ENCODE peak calls at places on chromosomes 11 and 22, in four cellular contexts. Z is H1, Q is HCT116, O is K562. Y is an unnamed sample. For H3K27me3, the result is how much of the 10 kb centered on the place peaks cover.

GRCh38 chr22:25077056-25077455 is 122.6 kb upstream of the CRYBB3 start:
- DNase-seq in Q (no peak), Z (no peak), O (no peak), Y (no peak)

GRCh38 chr11:10780040-10780439 is 28.7 kb downstream of the EIF4G2 start:
- DNase-seq in Q (no peak), Z (no peak), O (no peak), Y (no peak)

GRCh38 chr11:36389811-36390210 is 93.7 kb downstream of the PRR5L start:
- DNase-seq in Q (no peak), Z (no peak), O (no peak), Y (no peak)

GRCh38 chr11:75577198-75577597 is 15.1 kb downstream of the SERPINH1 start:
- DNase-seq in Z (no peak), Q (no peak), O (peak), Y (no peak)

GRCh38 chr11:64569300-64569970 is 21.6 kb upstream of the SLC22A12 start:
- DNase-seq in Z (no peak), O (no peak), Q (no peak), Y (no peak)

GRCh38 chr11:34915136-34916013 is 804 bp downstream of the APIP start:
- DNase-seq in Q (no peak), O (no peak), Z (no peak), Y (peak)

GRCh38 chr11:44785856-44786606 is 59.3 kb downstream of the TSPAN18 start:
- DNase-seq in Q (no peak), O (peak), Z (no peak), Y (no peak)

GRCh38 chr11:102458531-102458930 is 6.0 kb upstream of the TMEM123 start:
- DNase-seq in Z (no peak), O (no peak), Q (no peak), Y (no peak)

GRCh38 chr22:45870011-45870410 is 107.0 kb downstream of the WNT7B start:
- DNase-seq in Z (no peak), O (no peak), Q (no peak), Y (no peak)

GRCh38 chr22:29143848-29144785 is 61.6 kb upstream of the EMID1 start:
- DNase-seq in Q (no peak), Z (no peak), O (no peak), Y (no peak)

GRCh38 chr11:46306296-46306853 is 28.9 kb downstream of the CREB3L1 start:
- DNase-seq in Z (no peak), O (no peak), Q (no peak), Y (no peak)

GRCh38 chr22:19889951-19890350 is 35.3 kb upstream of the GNB1L start:
- DNase-seq in Q (no peak), O (no peak), Z (no peak), Y (no peak)

GRCh38 chr22:24106385-24107381 is 74.6 kb upstream of the SUSD2 start:
- DNase-seq in Z (no peak), Q (no peak), O (no peak), Y (no peak)

GRCh38 chr11:69682681-69683326 is 7.7 kb upstream of the LTO1 start:
- DNase-seq in Z (no peak), Q (no peak), O (no peak), Y (no peak)

GRCh38 chr22:19942071-19942885 is 660 bp upstream of the TXNRD2 start:
- DNase-seq in O (peak), Z (no peak), Q (no peak), Y (no peak)

GRCh38 chr11:85196955-85197354 is 430.2 kb downstream of the DLG2 start:
- DNase-seq in Z (no peak), O (no peak), Q (no peak), Y (no peak)

GRCh38 chr11:64268687-64269379 is 15.6 kb downstream of the BAD start:
- DNase-seq in Z (no peak), Q (no peak), O (peak), Y (no peak)

GRCh38 chr22:19663286-19663815 is 51.0 kb upstream of the SEPTIN5 start:
- DNase-seq in Q (no peak), O (no peak), Z (no peak), Y (no peak)

GRCh38 chr11:16512163-16512562 is 155.8 kb upstream of the SOX6 start:
- DNase-seq in O (no peak), Z (no peak), Q (no peak), Y (no peak)

GRCh38 chr11:80349986-80350385 is 909.2 kb upstream of the TENM4 start:
- DNase-seq in Q (no peak), O (no peak), Z (no peak), Y (no peak)

GRCh38 chr22:27839261-27839660 is 37.7 kb upstream of the MN1 start:
- DNase-seq in Z (no peak), Q (no peak), O (no peak), Y (no peak)

GRCh38 chr22:25068701-25069100 is 116.2 kb downstream of the KIAA1671 start:
- DNase-seq in O (no peak), Z (no peak), Q (no peak), Y (no peak)

GRCh38 chr11:7671807-7672206 is 1.5 kb downstream of the CYB5R2 start:
- DNase-seq in Q (no peak), O (no peak), Z (no peak), Y (no peak)

GRCh38 chr11:46658259-46658658 is 40.9 kb downstream of the ATG13 start:
- DNase-seq in O (no peak), Q (no peak), Z (no peak), Y (no peak)

GRCh38 chr11:72984448-72985077 is 157.6 kb downstream of the FCHSD2 start:
- DNase-seq in Q (no peak), O (no peak), Z (no peak), Y (no peak)

GRCh38 chr11:66845143-66845875 is 2.1 kb downstream of the RCE1 start:
- DNase-seq in Q (no peak), Z (no peak), O (no peak), Y (no peak)

GRCh38 chr22:21762712-21763581 is 27.4 kb upstream of the YPEL1 start:
- DNase-seq in Z (no peak), Q (no peak), O (no peak), Y (no peak)

GRCh38 chr22:43077121-43077877 is 11.9 kb downstream of the TTLL1 start:
- DNase-seq in Z (no peak), Q (no peak), O (no peak), Y (no peak)

GRCh38 chr11:59079089-59079488 is 7.0 kb upstream of the GLYATL1B start:
- DNase-seq in Q (no peak), Z (no peak), O (no peak), Y (no peak)

GRCh38 chr11:111148953-111149352 is 96.6 kb upstream of the POU2AF2 start:
- DNase-seq in Q (no peak), Z (no peak), O (no peak), Y (no peak)

GRCh38 chr11:68965901-68966868 is 14.6 kb downstream of the MRGPRD start:
- DNase-seq in Q (no peak), O (no peak), Z (no peak), Y (no peak)

GRCh38 chr11:70270877-70271634 is 566 bp downstream of the PPFIA1 start:
- DNase-seq in O (peak), Q (no peak), Z (no peak), Y (no peak)

GRCh38 chr11:14065153-14065552 is 102.6 kb downstream of the SPON1 start:
- DNase-seq in O (no peak), Q (no peak), Z (no peak), Y (no peak)

GRCh38 chr22:41290262-41291221 is 4.6 kb upstream of the RANGAP1 start:
- DNase-seq in Q (no peak), O (no peak), Z (no peak), Y (no peak)

GRCh38 chr11:35173011-35173511 is 34.1 kb downstream of the CD44 start:
- DNase-seq in Q (no peak), Z (no peak), O (no peak), Y (no peak)

GRCh38 chr22:38244106-38244505 is 28.7 kb downstream of the TMEM184B start:
- DNase-seq in O (no peak), Z (no peak), Q (no peak), Y (no peak)

GRCh38 chr11:121741954-121742361 is 289.2 kb upstream of the SORL1-AS1 start:
- DNase-seq in Q (no peak), Z (no peak), O (no peak), Y (no peak)

GRCh38 chr11:18721576-18722292 is 4.3 kb downstream of the IGSF22 start:
- DNase-seq in Q (peak), Z (no peak), O (peak), Y (peak)

GRCh38 chr11:130488187-130489026 is 40.0 kb downstream of the ADAMTS15 start:
- DNase-seq in O (no peak), Z (no peak), Q (no peak), Y (no peak)

GRCh38 chr11:76661835-76662434 is 8.6 kb downstream of the LRRC32 start:
- DNase-seq in Q (no peak), Z (no peak), O (no peak), Y (no peak)

GRCh38 chr11:124865181-124865901 is at the start of gene ROBO3:
- DNase-seq in Q (no peak), Z (no peak), O (no peak), Y (no peak)
- H3K27me3 ChIP-seq in Q (under half), Z (half or more), O (half or more), Y (half or more)

GRCh38 chr11:126583101-126583500 is 227.6 kb downstream of the ST3GAL4 start:
- DNase-seq in O (no peak), Q (no peak), Z (no peak), Y (no peak)

GRCh38 chr11:126583594-126583993 is 228.1 kb downstream of the ST3GAL4 start:
- DNase-seq in Z (no peak), O (no peak), Q (no peak), Y (no peak)

GRCh38 chr11:126586303-126586627 is 230.8 kb downstream of the ST3GAL4 start:
- DNase-seq in O (no peak), Q (no peak), Z (no peak), Y (no peak)

GRCh38 chr11:126584028-126584427 is 228.5 kb downstream of the ST3GAL4 start:
- DNase-seq in O (no peak), Q (no peak), Z (no peak), Y (no peak)

DNA sequence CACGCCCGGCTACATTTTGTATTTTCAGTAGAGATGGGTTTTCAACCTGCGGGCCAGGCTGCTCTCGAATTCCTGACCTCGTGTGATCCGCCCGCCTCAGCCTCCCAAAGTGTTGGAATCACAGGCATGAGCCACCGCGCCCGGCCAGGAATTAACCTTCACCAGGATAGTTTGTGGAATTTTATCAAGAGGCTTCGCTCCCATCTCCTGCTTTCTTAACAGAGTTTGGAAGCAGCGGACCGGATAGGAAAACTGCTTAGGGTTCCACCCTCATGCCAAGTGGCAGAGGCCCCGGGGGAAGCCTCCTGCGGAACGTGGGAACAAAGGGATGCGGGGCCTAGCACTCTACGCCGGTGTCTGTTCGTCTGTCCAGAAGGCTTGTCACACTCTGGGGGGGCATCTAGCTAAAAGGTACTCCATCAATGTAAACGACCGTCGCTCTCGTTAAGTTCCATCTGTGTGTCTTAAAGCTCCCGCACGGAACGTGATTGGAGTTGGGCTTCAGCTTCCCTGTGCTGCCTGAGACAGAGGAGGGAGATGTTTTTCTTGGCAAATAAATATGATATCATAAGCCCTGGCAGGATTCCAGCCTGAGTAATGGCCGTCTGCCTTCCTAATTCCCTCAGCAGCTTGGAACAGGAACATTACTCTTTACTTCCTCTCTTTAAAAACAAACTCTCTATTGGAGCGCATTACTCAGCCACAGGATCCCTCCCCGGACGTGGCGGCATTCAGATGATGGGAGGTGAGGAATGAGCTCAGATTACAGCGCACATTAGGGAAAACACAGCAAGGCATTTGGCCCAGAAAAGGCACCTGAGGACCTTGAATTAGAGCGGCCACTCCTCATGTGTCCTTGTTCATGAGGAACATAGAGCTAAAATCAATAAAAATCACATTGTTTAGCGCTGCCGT is 230.2 kb downstream of the ST3GAL4 start:
- DNase-seq in O (no peak), Z (no peak), Q (no peak), Y (peak)
- H3K9ac ChIP-seq in O (no peak), Z (peak), Q (no peak), Y (peak)

DNA sequence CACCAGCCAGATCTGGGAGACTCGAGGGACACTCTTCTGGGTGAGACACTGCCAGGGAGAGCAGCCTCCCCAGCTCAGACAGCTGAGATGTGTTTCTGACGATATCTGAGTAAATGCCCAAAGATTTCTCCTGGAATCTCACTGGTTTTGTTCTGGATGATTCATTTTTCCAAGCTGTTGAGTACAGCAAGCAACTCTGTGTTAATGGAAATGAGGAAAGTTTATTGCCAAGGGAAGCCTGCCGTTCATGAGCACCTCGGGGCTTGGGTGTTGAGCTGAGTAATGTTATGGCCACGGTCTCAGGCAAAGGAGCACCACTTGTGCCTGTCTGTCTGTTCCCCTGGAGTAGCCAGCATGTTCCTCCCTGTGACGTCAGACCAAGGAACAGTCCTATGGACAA is 1132.4 kb downstream of the BRD1 start:
- DNase-seq in Z (no peak), Q (no peak), O (no peak), Y (no peak)
- TF ChIP-seq YY1 in Z (no peak), Q (no peak), O (no peak), Y (no peak)

GRCh38 chr11:1573847-1574255 is 1.8 kb upstream of the DUSP8 start:
- DNase-seq in Z (no peak), O (no peak), Q (peak), Y (no peak)
- H3K27me3 ChIP-seq in Z (under half), O (under half), Q (under half), Y (under half)

GRCh38 chr11:118264568-118265470 is 722 bp upstream of the MPZL2 start:
- DNase-seq in Q (no peak), Z (no peak), O (no peak), Y (peak)
- H3K9ac ChIP-seq in Q (peak), Z (peak), O (no peak), Y (peak)

GRCh38 chr11:797300-798092 is 585 bp downstream of the SLC25A22 start:
- DNase-seq in Q (no peak), Z (no peak), O (peak), Y (no peak)

GRCh38 chr11:796565-797299 is 1.3 kb downstream of the SLC25A22 start:
- DNase-seq in O (peak), Q (no peak), Z (no peak), Y (no peak)

GRCh38 chr11:794013-794765 is 3.9 kb downstream of the SLC25A22 start:
- DNase-seq in Z (no peak), Q (no peak), O (no peak), Y (no peak)

GRCh38 chr11:794766-795637 is 3.1 kb downstream of the SLC25A22 start:
- DNase-seq in Z (no peak), O (no peak), Q (no peak), Y (no peak)

GRCh38 chr11:795638-796564 is 2.2 kb downstream of the SLC25A22 start:
- DNase-seq in Q (no peak), Z (no peak), O (peak), Y (no peak)
- TF ChIP-seq YY1 in Q (no peak), Z (no peak), O (no peak), Y (no peak)

Y was measured in NT2/D1.